ENCODE peak calls at places on chromosomes 16 and 17, in nine cellular contexts. X is sigmoid colon; V is NCI-H2029 treated with DMSO at 0.1 percent for 48 hours; E is B cell; W is GM12865; R is IMR-90; M is activated CD4-positive, alpha-beta T cell treated with anti-CD3 and anti-CD28 coated beads for 4 hours; J is H54; K is HT1080. C is an unnamed sample.
A peak's percentile ranks its signal among the peaks of the same experiment; 100 is the strongest.

GRCh38 chr17:82088838-82089722 is 9.0 kb downstream of the FASN start:
- DNase-seq in X (no peak), V (no peak), E (no peak), W (no peak), R (no peak), M (no peak), J (no peak), K (no peak), C (no peak)

GRCh38 chr17:63647065-63647725 is 25.0 kb downstream of the MAP3K3 start:
- DNase-seq in X (no peak), V (no peak), E (no peak), W (no peak), R (peak; percentile 82), M (no peak), J (no peak), K (peak; percentile 56), C (peak; percentile 96)

GRCh38 chr16:77066896-77067496 is 124.0 kb upstream of the MON1B start:
- DNase-seq in X (no peak), V (no peak), E (no peak), W (no peak), R (no peak), M (no peak), J (no peak), K (no peak), C (no peak)

GRCh38 chr16:7369181-7369580 is 36.5 kb downstream of the RBFOX1 start:
- DNase-seq in X (no peak), V (no peak), E (no peak), W (no peak), R (no peak), M (no peak), J (no peak), K (no peak), C (no peak)

GRCh38 chr16:89629827-89630610 is 16.6 kb downstream of the DPEP1 start:
- DNase-seq in X (no peak), V (no peak), E (no peak), W (peak; percentile 32), R (no peak), M (no peak), J (no peak), K (no peak), C (no peak)

GRCh38 chr17:33978889-33979288 is 276.2 kb upstream of the CCL2 start:
- DNase-seq in X (no peak), V (no peak), E (no peak), W (no peak), R (no peak), M (no peak), J (no peak), K (no peak), C (no peak)

GRCh38 chr17:80192268-80192667 is 22.4 kb downstream of the CARD14 start:
- DNase-seq in X (no peak), V (no peak), E (no peak), W (no peak), R (no peak), M (no peak), J (no peak), K (no peak), C (no peak)

GRCh38 chr16:4373909-4374742 is 2.5 kb downstream of the VASN start:
- DNase-seq in X (peak; percentile 95), V (no peak), E (no peak), W (no peak), R (peak; percentile 98), M (no peak), J (peak; percentile 82), K (peak; percentile 35), C (peak; percentile 92)

GRCh38 chr16:86740817-86741799 is 162.8 kb downstream of the FOXL1 start:
- DNase-seq in X (peak; percentile 50), V (no peak), E (no peak), W (no peak), R (peak; percentile 80), M (no peak), J (peak; percentile 85), K (peak; percentile 88), C (peak; percentile 93)

GRCh38 chr17:62892870-62893338 is 73.1 kb upstream of the TANC2 start:
- DNase-seq in X (peak; percentile 72), V (peak; percentile 11), E (no peak), W (peak; percentile 4), R (peak; percentile 93), M (peak; percentile 5), J (peak; percentile 70), K (peak; percentile 96), C (peak; percentile 53)

GRCh38 chr17:43212641-43213490 is 1.2 kb downstream of the TMEM106A start:
- DNase-seq in X (no peak), V (no peak), E (peak; percentile 28), W (peak; percentile 36), R (no peak), M (no peak), J (no peak), K (no peak), C (peak; percentile 5)

GRCh38 chr17:8873801-8874715 is 6.6 kb upstream of the PIK3R6 start:
- DNase-seq in X (no peak), V (no peak), E (no peak), W (no peak), R (no peak), M (no peak), J (no peak), K (no peak), C (no peak)

GRCh38 chr17:47316316-47316715 is 7.4 kb upstream of the EFCAB13 start:
- DNase-seq in X (no peak), V (no peak), E (no peak), W (no peak), R (peak; percentile 67), M (no peak), J (no peak), K (no peak), C (peak; percentile 33)

GRCh38 chr17:30929081-30929633 is 7.4 kb downstream of the ADAP2 start:
- DNase-seq in X (no peak), V (no peak), E (no peak), W (no peak), R (no peak), M (no peak), J (no peak), K (no peak), C (no peak)

GRCh38 chr16:73018796-73019455 is 29.0 kb downstream of the ZFHX3 start:
- DNase-seq in X (peak; percentile 19), V (no peak), E (no peak), W (no peak), R (no peak), M (no peak), J (no peak), K (no peak), C (no peak)

GRCh38 chr16:68802190-68802589 is 41.1 kb upstream of the TANGO6 start:
- DNase-seq in X (no peak), V (no peak), E (no peak), W (no peak), R (peak; percentile 81), M (no peak), J (no peak), K (peak; percentile 81), C (peak; percentile 60)

GRCh38 chr17:80426671-80427326 is 11.8 kb downstream of the ENDOV start:
- DNase-seq in X (peak; percentile 79), V (peak; percentile 7), E (peak; percentile 93), W (peak; percentile 82), R (peak; percentile 50), M (peak; percentile 88), J (peak; percentile 90), K (peak; percentile 55), C (peak; percentile 85)

GRCh38 chr16:27430512-27430911 is 28.5 kb downstream of the IL21R start:
- DNase-seq in X (no peak), V (no peak), E (no peak), W (no peak), R (no peak), M (no peak), J (no peak), K (no peak), C (no peak)

GRCh38 chr17:79272666-79273219 is 198.1 kb downstream of the ENGASE start:
- DNase-seq in X (no peak), V (no peak), E (no peak), W (no peak), R (peak; percentile 1), M (no peak), J (peak; percentile 82), K (peak; percentile 54), C (peak; percentile 24)

GRCh38 chr16:1645914-1646525 is 32.1 kb upstream of the JPT2 start:
- DNase-seq in X (no peak), V (no peak), E (no peak), W (no peak), R (peak; percentile 47), M (peak; percentile 39), J (peak; percentile 54), K (peak; percentile 51), C (peak; percentile 22)

GRCh38 chr17:42363767-42364585 is 24.3 kb downstream of the STAT3 start:
- DNase-seq in X (no peak), V (no peak), E (no peak), W (no peak), R (peak; percentile 72), M (peak; percentile 45), J (no peak), K (no peak), C (peak; percentile 83)

GRCh38 chr17:73643012-73643845 is 1.0 kb downstream of the SDK2 start:
- DNase-seq in X (no peak), V (no peak), E (peak; percentile 44), W (no peak), R (no peak), M (peak; percentile 19), J (no peak), K (no peak), C (peak; percentile 53)

GRCh38 chr17:32285770-32286517 is 20.3 kb downstream of the RHBDL3 start:
- DNase-seq in X (no peak), V (no peak), E (no peak), W (no peak), R (no peak), M (no peak), J (no peak), K (no peak), C (no peak)

GRCh38 chr17:37527249-37527851 is 37.7 kb downstream of the DUSP14 start:
- DNase-seq in X (no peak), V (peak; percentile 2), E (peak; percentile 32), W (peak; percentile 61), R (peak; percentile 70), M (peak; percentile 24), J (peak; percentile 19), K (peak; percentile 52), C (peak; percentile 69)